ENCODE peak calls at places on chromosomes 7 and 10, in four cellular contexts. U, W, Q and L are unnamed samples.

GRCh38 chr10:50416181-50416824 is 165.0 kb upstream of the ASAH2 start:
- DNase-seq in U (no peak), W (no peak), Q (no peak), L (no peak)

GRCh38 chr7:33806284-33807157 is 98.8 kb upstream of the BMPER start:
- DNase-seq in U (no peak), W (no peak), Q (peak; percentile 47), L (no peak)

GRCh38 chr7:122595885-122596284 is 103.0 kb downstream of the RNF133 start:
- DNase-seq in U (no peak), W (no peak), Q (no peak), L (no peak)

GRCh38 chr7:127770870-127771269 is 118.9 kb downstream of the SND1 start:
- DNase-seq in U (no peak), W (no peak), Q (no peak), L (no peak)

GRCh38 chr10:70956029-70956759 is 67.8 kb upstream of the PCBD1 start:
- DNase-seq in U (no peak), W (no peak), Q (no peak), L (no peak)

GRCh38 chr7:4791738-4792536 is 16.5 kb downstream of the AP5Z1 start:
- DNase-seq in U (no peak), W (peak; percentile 83), Q (peak; percentile 43), L (no peak)

GRCh38 chr7:69699949-69700715 is 101.9 kb downstream of the AUTS2 start:
- DNase-seq in U (no peak), W (no peak), Q (no peak), L (no peak)

GRCh38 chr10:123995461-123996131 is 97.8 kb downstream of the CHST15 start:
- DNase-seq in U (peak; percentile 80), W (peak; percentile 75), Q (peak; percentile 77), L (peak; percentile 50)

GRCh38 chr10:119480667-119481066 is 61.9 kb downstream of the RGS10 start:
- DNase-seq in U (no peak), W (no peak), Q (peak; percentile 35), L (no peak)

GRCh38 chr10:101218423-101219136 is 10.7 kb downstream of the LBX1 start:
- DNase-seq in U (no peak), W (no peak), Q (no peak), L (no peak)

GRCh38 chr10:68957654-68958053 is 1.7 kb downstream of the DDX21 start:
- DNase-seq in U (no peak), W (no peak), Q (no peak), L (no peak)
- H3K4me3 ChIP-seq in U (peak overlapping the region; percentile 94), W (peak overlapping the region; percentile 95), Q (peak overlapping the region; percentile 97), L (peak overlapping the region; percentile 99)

DNA sequence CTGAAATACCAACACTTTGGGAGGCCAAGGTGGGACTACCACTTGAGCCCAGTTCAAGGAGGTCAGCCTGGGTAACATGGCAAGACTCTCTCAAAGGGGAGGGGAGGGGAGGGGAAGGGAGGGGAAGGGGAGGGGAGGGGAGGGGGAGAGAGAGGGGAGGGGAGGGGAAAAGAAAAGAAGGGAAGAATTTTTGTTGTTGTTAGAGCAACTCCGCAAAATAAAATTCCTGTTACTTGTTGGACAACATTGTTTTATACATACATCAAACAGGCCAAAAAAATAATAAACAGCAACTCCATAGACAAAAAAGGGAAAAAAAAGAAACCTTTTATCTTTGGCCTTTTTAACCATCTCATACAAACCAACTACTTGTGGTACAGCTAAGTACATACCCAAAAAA is 57.3 kb upstream of the TRIM24 start:
- DNase-seq in U (no peak), W (no peak), Q (no peak), L (no peak)
- H3K4me3 ChIP-seq in U (no peak overlapping the region), W (no peak overlapping the region), Q (no peak overlapping the region), L (no peak overlapping the region)

GRCh38 chr10:30494558-30494957 is 60.6 kb downstream of the MAP3K8 start:
- DNase-seq in U (no peak), W (no peak), Q (no peak), L (no peak)
- H3K4me3 ChIP-seq in U (no peak overlapping the region), W (no peak overlapping the region), Q (no peak overlapping the region), L (no peak overlapping the region)

DNA sequence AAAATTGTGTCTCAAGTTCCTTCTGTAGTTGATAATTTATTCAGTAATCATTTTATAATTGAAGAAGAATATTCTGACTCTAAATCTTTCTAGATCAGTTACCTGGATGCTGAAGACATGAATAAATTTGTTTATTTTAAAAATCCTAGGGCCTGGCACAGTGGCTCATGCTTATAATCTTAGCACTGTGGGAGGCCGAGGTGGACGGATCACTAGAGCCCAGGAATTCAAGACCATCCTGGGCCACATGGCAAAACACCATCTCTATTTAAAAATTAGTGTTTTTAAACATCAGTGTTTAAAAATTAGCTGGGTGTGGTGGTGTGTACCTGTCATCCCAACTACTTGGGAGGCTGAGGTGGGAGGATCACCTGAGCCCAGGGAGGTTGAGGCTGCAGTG is 9.3 kb downstream of the POR start:
- DNase-seq in U (no peak), W (no peak), Q (no peak), L (no peak)
- H3K4me3 ChIP-seq in U (no peak overlapping the region), W (no peak overlapping the region), Q (no peak overlapping the region), L (no peak overlapping the region)

GRCh38 chr10:23051278-23051677 is 44.1 kb upstream of the MSRB2 start:
- DNase-seq in U (no peak), W (no peak), Q (no peak), L (no peak)
- H3K4me3 ChIP-seq in U (no peak overlapping the region), W (no peak overlapping the region), Q (no peak overlapping the region), L (no peak overlapping the region)

DNA sequence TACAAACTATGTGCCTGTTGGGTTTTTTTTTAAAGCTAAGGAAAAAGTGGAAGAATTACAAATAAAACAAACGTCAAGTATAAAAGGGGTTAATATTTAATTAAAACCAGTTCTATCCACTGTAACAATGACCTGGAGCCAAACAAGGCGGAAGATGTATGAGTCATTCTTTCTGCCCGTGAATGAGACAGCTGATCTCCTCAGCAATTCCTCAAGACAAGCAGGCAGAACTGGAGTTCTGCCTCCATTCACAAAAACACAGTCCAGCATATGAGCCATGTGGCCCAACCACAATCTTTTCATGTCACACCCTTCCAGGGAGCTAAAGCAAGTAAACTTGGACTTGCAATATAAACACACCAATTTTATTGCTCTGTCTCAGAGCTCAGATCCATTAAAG is 8.4 kb downstream of the ETV1 start:
- DNase-seq in U (peak; percentile 98), W (no peak), Q (peak; percentile 94), L (peak; percentile 96)
- H3K4me3 ChIP-seq in U (no peak overlapping the region), W (no peak overlapping the region), Q (no peak overlapping the region), L (no peak overlapping the region)

GRCh38 chr7:20075415-20075814 is 141.8 kb downstream of the MACC1 start:
- DNase-seq in U (no peak), W (no peak), Q (no peak), L (no peak)

GRCh38 chr7:20076835-20077234 is 140.3 kb downstream of the MACC1 start:
- DNase-seq in U (no peak), W (no peak), Q (no peak), L (no peak)

DNA sequence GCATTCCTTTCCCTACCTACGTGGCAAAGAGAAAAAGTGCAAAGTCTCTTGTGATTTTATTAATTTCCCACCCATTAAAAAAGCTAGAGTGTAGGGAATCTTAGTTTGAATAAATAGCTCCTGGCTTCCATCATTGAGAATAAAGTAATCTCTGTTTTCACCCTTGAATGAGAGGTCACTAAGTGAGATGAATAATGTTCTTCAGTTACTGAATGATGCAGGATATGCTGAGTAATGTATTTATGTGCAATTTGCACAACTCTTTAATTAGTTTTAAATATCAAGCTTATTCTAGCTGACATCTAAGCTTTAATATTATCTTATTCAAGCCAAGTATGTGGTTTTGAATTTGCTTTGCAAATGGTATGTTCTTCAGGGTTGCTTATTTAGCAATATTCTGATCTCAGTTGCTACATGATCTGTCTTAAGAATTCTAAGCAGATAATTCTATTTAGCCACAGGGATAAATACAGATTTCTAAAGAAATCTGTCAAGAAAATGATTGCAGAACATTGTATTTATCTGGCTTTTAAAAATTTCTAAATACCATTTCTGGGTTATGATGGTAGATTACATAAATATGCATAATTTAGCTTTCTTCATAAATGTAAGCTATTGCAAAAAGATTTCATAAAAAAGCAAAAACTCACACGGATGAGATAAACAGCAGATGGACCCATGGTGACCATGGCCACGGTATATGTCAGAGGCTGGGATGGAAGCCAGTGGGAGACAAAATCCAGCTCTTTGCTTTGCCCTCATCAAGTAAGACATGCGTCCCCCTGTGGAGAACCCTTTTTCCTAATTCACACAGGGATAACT is 141.0 kb downstream of the MACC1 start:
- DNase-seq in U (no peak), W (no peak), Q (no peak), L (no peak)
- H3K4me3 ChIP-seq in U (no peak overlapping the region), W (no peak overlapping the region), Q (no peak overlapping the region), L (no peak overlapping the region)

GRCh38 chr10:15220426-15220825 is 51.9 kb upstream of the NMT2 start:
- DNase-seq in U (no peak), W (no peak), Q (no peak), L (no peak)
- H3K4me3 ChIP-seq in U (no peak overlapping the region), W (no peak overlapping the region), Q (no peak overlapping the region), L (no peak overlapping the region)

DNA sequence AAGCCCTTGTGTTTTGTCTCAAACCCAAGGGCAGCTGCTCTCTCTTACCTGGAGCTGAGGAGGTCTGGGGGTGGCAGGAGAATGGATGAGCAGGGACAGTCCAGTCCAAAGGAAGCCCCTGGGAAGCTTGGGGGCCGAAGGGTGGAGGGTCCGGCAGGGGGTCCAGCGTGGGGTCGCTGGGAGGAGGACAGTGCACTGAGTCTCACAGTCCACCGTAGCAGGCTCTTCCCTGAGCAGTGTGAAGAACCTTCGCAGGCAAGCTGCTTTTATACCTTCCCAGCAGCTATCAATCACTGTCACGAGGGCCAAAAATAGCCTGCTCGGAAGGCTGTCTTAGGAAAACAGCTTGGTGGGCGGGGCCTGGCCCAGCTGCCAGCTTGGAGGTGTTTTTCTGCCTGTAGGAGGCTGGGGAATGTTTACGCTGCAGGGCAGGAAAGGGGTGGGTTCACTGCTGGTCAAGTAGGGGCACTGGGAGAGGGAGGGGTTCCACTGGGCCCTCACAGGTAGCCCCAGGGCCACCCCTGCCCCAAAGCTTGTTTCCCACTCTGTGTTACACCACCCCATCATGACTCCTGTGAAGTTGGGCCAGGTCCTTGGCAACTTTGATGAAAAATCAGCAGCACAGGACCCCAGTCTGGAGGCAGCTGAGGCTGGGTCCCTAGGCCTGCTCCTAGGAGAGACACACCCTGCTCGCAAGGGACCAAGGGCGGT is at the start of gene DEPP1:
- DNase-seq in U (peak; percentile 24), W (peak; percentile 94), Q (peak; percentile 91), L (peak; percentile 69)
- H3K4me3 ChIP-seq in U (peak within 1 kb of the TSS; percentile 28), W (peak within 1 kb of the TSS; percentile 73), Q (no peak within 1 kb of the TSS), L (peak within 1 kb of the TSS; percentile 58)

DNA sequence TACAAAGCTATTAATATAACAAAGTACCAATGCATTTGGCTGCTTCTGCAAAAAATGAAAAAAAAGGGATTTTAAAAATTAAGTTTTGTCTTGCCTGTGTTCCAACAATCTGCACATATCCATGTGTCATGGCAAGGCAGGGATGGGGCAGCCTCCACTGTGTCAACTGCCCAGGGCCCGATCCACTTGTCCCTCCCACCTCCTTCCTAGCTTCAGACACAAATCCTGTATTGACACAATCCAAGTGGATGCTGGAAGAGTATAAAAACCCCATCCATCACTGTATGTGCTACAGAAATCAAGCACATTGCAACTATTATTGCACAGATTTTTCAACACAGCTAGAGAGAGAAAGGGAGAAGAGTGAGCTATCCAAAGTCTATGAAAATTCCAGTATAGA is 106.5 kb downstream of the ELMO1 start:
- DNase-seq in U (no peak), W (no peak), Q (no peak), L (no peak)
- H3K4me3 ChIP-seq in U (no peak overlapping the region), W (peak overlapping the region; percentile 34), Q (no peak overlapping the region), L (no peak overlapping the region)